ENCODE peak calls at places on chromosomes 11 and 22, in six cellular contexts. B is K562, L is H1, E is GM12892, K is HepG2, J is GM12878. V is an unnamed sample.

GRCh38 chr11:64686466-64687175 is 36.4 kb downstream of the NRXN2 start:
- DNase-seq in B (no peak), L (no peak), E (no peak), K (no peak), J (no peak), V (no peak)

GRCh38 chr11:26287067-26287518 is 44.8 kb upstream of the ANO3 start:
- DNase-seq in B (no peak), L (no peak), E (no peak), K (no peak), J (no peak), V (no peak)

GRCh38 chr11:3953327-3953726 is 97.9 kb downstream of the STIM1 start:
- DNase-seq in B (no peak), L (no peak), E (no peak), K (no peak), J (no peak), V (no peak)

GRCh38 chr11:67375320-67376021 is 2.1 kb upstream of the CLCF1 start:
- DNase-seq in B (no peak), L (peak; percentile 62), E (no peak), K (no peak), J (no peak), V (no peak)

GRCh38 chr11:30916764-30917163 is 330.6 kb upstream of the MPPED2 start:
- DNase-seq in B (no peak), L (no peak), E (no peak), K (no peak), J (no peak), V (no peak)

GRCh38 chr11:118633319-118633690 is 25.9 kb downstream of the PHLDB1 start:
- DNase-seq in B (no peak), L (no peak), E (no peak), K (no peak), J (no peak), V (no peak)

GRCh38 chr11:12587333-12587997 is 86.8 kb upstream of the TEAD1 start:
- DNase-seq in B (no peak), L (no peak), E (no peak), K (no peak), J (no peak), V (no peak)

GRCh38 chr11:26626346-26626745 is 54.3 kb upstream of the MUC15 start:
- DNase-seq in B (no peak), L (no peak), E (no peak), K (no peak), J (no peak), V (no peak)

GRCh38 chr22:48438096-48438495 is 1389.6 kb downstream of the BRD1 start:
- DNase-seq in B (no peak), L (no peak), E (no peak), K (no peak), J (no peak), V (no peak)

GRCh38 chr22:44938886-44939285 is 70.9 kb downstream of the PHF21B start:
- DNase-seq in B (no peak), L (no peak), E (no peak), K (no peak), J (no peak), V (no peak)

GRCh38 chr22:49025791-49026475 is 801.7 kb downstream of the BRD1 start:
- DNase-seq in B (no peak), L (no peak), E (no peak), K (no peak), J (no peak), V (no peak)

GRCh38 chr22:36339171-36340065 is 48.3 kb downstream of the MYH9 start:
- DNase-seq in B (no peak), L (no peak), E (no peak), K (no peak), J (no peak), V (no peak)

GRCh38 chr11:74134661-74135515 is 35.9 kb downstream of the C2CD3 start:
- DNase-seq in B (no peak), L (no peak), E (no peak), K (no peak), J (no peak), V (no peak)

GRCh38 chr11:73213196-73214143 is 4.6 kb upstream of the P2RY2 start:
- DNase-seq in B (no peak), L (no peak), E (no peak), K (peak; percentile 40), J (no peak), V (no peak)

GRCh38 chr22:18997925-18998315 is 61.8 kb upstream of the PRODH start:
- DNase-seq in B (peak; percentile 12), L (peak; percentile 41), E (no peak), K (no peak), J (no peak), V (no peak)

GRCh38 chr11:69950120-69950519 is 128.0 kb upstream of the ANO1 start:
- DNase-seq in B (peak; percentile 86), L (peak; percentile 95), E (no peak), K (peak; percentile 20), J (no peak), V (peak; percentile 45)

GRCh38 chr22:27183474-27183873 is 526.1 kb downstream of the MIAT start:
- DNase-seq in B (no peak), L (no peak), E (no peak), K (no peak), J (no peak), V (no peak)

GRCh38 chr11:70134490-70134889 is 56.4 kb downstream of the ANO1 start:
- DNase-seq in B (no peak), L (no peak), E (no peak), K (no peak), J (no peak), V (no peak)

GRCh38 chr11:9574556-9574805 is 1.0 kb downstream of the WEE1 start:
- DNase-seq in B (no peak), L (no peak), E (no peak), K (no peak), J (no peak), V (no peak)

DNA sequence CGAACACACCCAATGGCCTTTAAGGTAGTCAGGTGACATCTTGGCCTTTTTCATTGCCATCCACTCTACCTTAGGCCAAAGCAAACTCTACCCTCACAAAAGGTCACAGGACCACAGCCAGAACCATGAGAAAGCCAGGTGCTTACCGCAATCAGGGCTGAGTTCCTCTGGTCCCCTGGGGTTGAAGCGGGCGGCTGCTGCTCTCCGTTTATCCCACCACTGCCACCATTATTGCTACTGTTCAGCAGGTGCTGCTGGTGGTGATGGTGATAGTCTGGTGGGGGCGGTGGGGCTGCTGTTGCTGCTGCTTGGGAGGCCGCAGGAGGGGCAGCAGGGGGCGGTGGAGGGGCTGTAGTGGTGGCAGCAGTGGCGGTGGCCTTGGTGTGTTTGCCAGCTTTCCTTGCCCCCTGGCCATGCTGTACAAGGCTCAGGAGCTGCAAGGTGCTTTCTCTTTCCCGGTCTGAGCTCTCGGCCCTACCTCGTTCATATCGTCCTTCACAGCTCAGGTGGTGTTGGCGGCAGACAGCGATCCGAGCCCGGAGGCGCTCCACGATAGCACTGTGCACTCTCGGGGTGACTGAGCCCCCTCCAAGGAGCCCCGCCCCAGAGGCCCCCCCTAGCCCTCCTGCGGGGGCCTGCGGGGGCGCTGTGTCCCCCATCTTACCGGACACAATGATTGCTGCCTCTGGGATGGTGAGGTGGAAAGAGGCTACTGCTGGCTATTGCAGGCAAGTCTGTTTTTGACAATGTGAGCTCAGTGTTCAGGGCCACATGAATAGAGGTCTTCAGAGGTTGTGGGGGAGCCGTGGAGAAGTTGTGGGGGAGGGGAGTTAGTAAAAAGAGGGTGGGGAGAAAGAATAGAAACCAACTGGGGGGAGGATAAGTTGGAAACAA is 1.5 kb downstream of the MAML2 start:
- DNase-seq in B (peak; percentile 75), L (peak; percentile 61), E (peak; percentile 39), K (peak; percentile 44), J (no peak), V (peak; percentile 29)
- TF ChIP-seq POLR2AphosphoS5 in B (peak; percentile 27), L (no peak), E (no peak), K (no peak), J (peak; percentile 43), V (no peak)

GRCh38 chr22:43334378-43334777 is 8.8 kb downstream of the SCUBE1 start:
- DNase-seq in B (no peak), L (no peak), E (no peak), K (no peak), J (no peak), V (no peak)

GRCh38 chr22:43337946-43338345 is 5.2 kb downstream of the SCUBE1 start:
- DNase-seq in B (no peak), L (no peak), E (no peak), K (no peak), J (no peak), V (no peak)

GRCh38 chr22:43338766-43339345 is 4.3 kb downstream of the SCUBE1 start:
- DNase-seq in B (no peak), L (no peak), E (no peak), K (no peak), J (no peak), V (no peak)

GRCh38 chr22:43333978-43334377 is 9.2 kb downstream of the SCUBE1 start:
- DNase-seq in B (no peak), L (no peak), E (no peak), K (no peak), J (no peak), V (no peak)

GRCh38 chr22:43337385-43337784 is 5.8 kb downstream of the SCUBE1 start:
- DNase-seq in B (no peak), L (no peak), E (no peak), K (no peak), J (no peak), V (no peak)
- TF ChIP-seq TAF1 in B (no peak), L (no peak), E (no peak), K (no peak), J (no peak), V (no peak)

GRCh38 chr11:75246006-75246672 is 5.6 kb downstream of the TPBGL start:
- DNase-seq in B (no peak), L (no peak), E (no peak), K (no peak), J (no peak), V (no peak)
- TF ChIP-seq POLR2A in B (no peak), L (no peak), E (no peak), K (no peak), J (no peak), V (no peak)

GRCh38 chr11:66365166-66365565 is 6.4 kb downstream of the SLC29A2 start:
- DNase-seq in B (no peak), L (no peak), E (peak; percentile 5), K (no peak), J (no peak), V (no peak)
- TF ChIP-seq POLR2AphosphoS5 in B (no peak), L (no peak), E (no peak), K (no peak), J (no peak), V (no peak)

V was measured in GM12891.